ENCODE peak calls at places on chromosomes 16 and 17, in seven cellular contexts. Q is MM.1S; X is AG04450; R is thyroid gland; K is CD4-positive, alpha-beta T cell; W is uterus; V is endothelial cell of umbilical vein. B is an unnamed sample.

GRCh38 chr16:70635356-70636016 is 10.9 kb upstream of the IL34 start:
- DNase-seq in V (peak; percentile 91), K (no peak), R (no peak), Q (no peak), W (no peak), X (peak; percentile 51), B (no peak)

GRCh38 chr16:73847090-73847489 is 449.5 kb upstream of the PSMD7 start:
- DNase-seq in V (no peak), R (no peak), W (no peak), Q (no peak), K (no peak), X (no peak), B (no peak)

GRCh38 chr17:10025976-10026785 is 121.1 kb upstream of the RCVRN start:
- DNase-seq in Q (no peak), R (no peak), W (no peak), K (no peak), X (no peak), V (no peak), B (no peak)

GRCh38 chr16:72921106-72921505 is 126.8 kb downstream of the ZFHX3 start:
- DNase-seq in W (no peak), K (no peak), V (no peak), Q (no peak), X (no peak), R (no peak), B (no peak)

GRCh38 chr17:12580640-12581039 is 85.0 kb upstream of the MYOCD start:
- DNase-seq in X (no peak), R (no peak), K (no peak), V (no peak), Q (no peak), W (no peak), B (no peak)

GRCh38 chr17:43337684-43338428 is 60.9 kb upstream of the ARL4D start:
- DNase-seq in X (no peak), W (no peak), Q (no peak), K (no peak), R (no peak), V (no peak), B (no peak)

GRCh38 chr17:40474419-40475002 is 26.9 kb downstream of the TNS4 start:
- DNase-seq in V (no peak), X (no peak), R (no peak), W (peak; percentile 53), Q (no peak), K (no peak), B (no peak)

GRCh38 chr16:58464047-58464915 is 35.7 kb upstream of the NDRG4 start:
- DNase-seq in Q (no peak), K (no peak), X (no peak), R (peak; percentile 8), W (no peak), V (no peak), B (no peak)

GRCh38 chr16:48559462-48560211 is 50.3 kb downstream of the N4BP1 start:
- DNase-seq in W (no peak), X (no peak), V (no peak), Q (no peak), K (no peak), R (no peak), B (no peak)

GRCh38 chr16:81522141-81522701 is 77.6 kb downstream of the CMIP start:
- DNase-seq in X (no peak), R (no peak), W (no peak), V (no peak), K (no peak), Q (no peak), B (no peak)

GRCh38 chr17:60615108-60615507 is 15.1 kb downstream of the PPM1D start:
- DNase-seq in R (no peak), K (no peak), V (no peak), X (no peak), W (no peak), Q (no peak), B (no peak)
- H3K27ac ChIP-seq in R (no peak overlapping the region), K (no peak overlapping the region), V (no peak overlapping the region), X (no peak overlapping the region), W (no peak overlapping the region), Q (no peak overlapping the region), B (no peak overlapping the region)

GRCh38 chr17:74858672-74859438 is 830 bp downstream of the GRIN2C start:
- DNase-seq in K (no peak), W (no peak), R (no peak), X (no peak), V (no peak), Q (no peak), B (no peak)

GRCh38 chr17:74861554-74862107 is 1.9 kb upstream of the GRIN2C start:
- DNase-seq in R (no peak), W (no peak), V (no peak), X (no peak), K (no peak), Q (no peak), B (no peak)

GRCh38 chr17:74859439-74860228 is at the start of gene GRIN2C:
- DNase-seq in V (no peak), X (no peak), Q (no peak), K (peak; percentile 39), R (peak; percentile 51), W (no peak), B (no peak)

GRCh38 chr17:74860999-74861553 is 1.4 kb upstream of the GRIN2C start:
- DNase-seq in Q (no peak), R (no peak), K (no peak), V (no peak), W (no peak), X (no peak), B (no peak)

DNA sequence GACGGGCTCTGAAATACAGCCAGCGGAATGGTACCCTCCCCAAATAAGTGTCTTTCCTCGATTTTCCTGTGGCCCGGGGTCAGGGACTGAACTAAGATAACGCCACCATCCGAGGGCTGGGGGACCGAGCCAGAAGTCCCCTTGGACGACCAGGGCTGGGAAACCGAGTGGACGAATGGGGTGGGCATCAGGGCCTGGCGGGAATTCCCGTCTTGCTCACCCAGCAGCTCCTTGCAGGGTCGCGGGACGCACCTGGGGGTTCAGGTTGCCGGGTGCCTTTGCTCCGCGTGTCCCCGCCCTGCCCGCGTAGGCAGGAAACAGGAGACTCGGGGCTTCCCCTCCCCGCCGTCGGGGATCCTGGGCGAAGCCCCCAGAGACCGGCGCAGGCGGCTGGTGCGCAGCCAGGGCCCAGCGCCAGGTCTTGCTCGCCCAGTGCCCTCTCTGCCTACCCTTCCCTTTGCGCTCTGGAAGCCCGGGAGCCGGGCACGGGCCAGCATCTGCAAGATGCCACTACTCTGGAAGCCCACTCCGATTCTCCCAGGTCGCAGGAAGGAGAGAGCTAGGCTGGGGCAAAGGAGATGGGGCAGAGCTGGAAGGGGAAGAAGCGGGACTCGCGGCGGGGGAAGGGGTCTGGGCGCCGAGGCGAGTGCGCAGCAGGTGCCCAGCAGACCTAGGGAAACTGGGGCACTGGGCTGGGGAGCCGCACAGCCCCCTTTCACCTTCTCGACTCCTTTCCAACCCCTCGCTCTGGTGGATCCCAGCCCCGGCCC is 729 bp upstream of the GRIN2C start:
- DNase-seq in X (no peak), V (no peak), Q (no peak), R (peak; percentile 65), K (no peak), W (no peak), B (no peak)
- H3K27me3 ChIP-seq in X (peaks cover 46% of the 10 kb centered on the region), V (peaks cover 35% of the 10 kb centered on the region), Q (peaks cover 55% of the 10 kb centered on the region), R (peaks cover 3% of the 10 kb centered on the region), K (peaks cover 60% of the 10 kb centered on the region), W (peaks cover 18% of the 10 kb centered on the region), B (peaks cover 8% of the 10 kb centered on the region)

DNA sequence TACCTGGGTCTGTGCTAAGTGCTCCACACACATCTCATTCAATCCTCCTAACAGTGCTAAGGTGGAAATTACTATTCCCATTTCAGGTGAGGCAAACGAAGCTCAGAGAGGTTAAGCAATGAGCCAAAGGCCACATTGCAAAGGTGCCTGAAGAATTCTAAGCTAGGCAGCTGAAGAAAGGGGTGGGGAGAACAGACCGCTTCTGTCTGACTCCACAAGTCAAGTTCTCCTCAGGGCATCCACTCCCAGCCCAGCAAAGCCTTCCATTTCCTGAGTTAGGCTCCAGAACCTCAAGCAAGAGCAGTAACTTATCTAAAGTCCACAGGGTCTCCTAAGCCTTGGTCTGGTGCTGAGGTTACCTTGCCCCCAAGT is 27.0 kb upstream of the MRPS23 start:
- DNase-seq in R (no peak), K (no peak), X (no peak), W (no peak), Q (no peak), V (no peak), B (no peak)
- H3K27ac ChIP-seq in R (no peak overlapping the region), K (no peak overlapping the region), X (peak overlapping the region; percentile 100), W (peak overlapping the region; percentile 84), Q (no peak overlapping the region), V (no peak overlapping the region), B (peak overlapping the region; percentile 85)

GRCh38 chr17:21375757-21376584 is at the start of gene KCNJ12:
- DNase-seq in V (peak; percentile 3), Q (no peak), X (no peak), W (no peak), K (no peak), R (peak; percentile 54), B (no peak)

GRCh38 chr17:21376835-21377690 is 906 bp downstream of the KCNJ12 start:
- DNase-seq in R (peak; percentile 47), W (no peak), V (peak; percentile 10), K (no peak), Q (no peak), X (no peak), B (no peak)

GRCh38 chr17:21377821-21378396 is 1.8 kb downstream of the KCNJ12 start:
- DNase-seq in R (no peak), X (no peak), W (no peak), Q (no peak), V (no peak), K (no peak), B (no peak)

GRCh38 chr17:21375162-21375560 is 996 bp upstream of the KCNJ12 start:
- DNase-seq in X (no peak), V (no peak), W (no peak), Q (no peak), R (no peak), K (no peak), B (no peak)

GRCh38 chr17:21376585-21376834 is 353 bp downstream of the KCNJ12 start:
- DNase-seq in R (no peak), X (no peak), W (no peak), K (no peak), Q (no peak), V (no peak), B (no peak)
- H3K27me3 ChIP-seq in R (no peaks in the 10 kb centered on the region), X (peaks cover 54% of the 10 kb centered on the region), W (peaks cover 4% of the 10 kb centered on the region), K (peaks cover 43% of the 10 kb centered on the region), Q (peaks cover 52% of the 10 kb centered on the region), V (peaks cover 6% of the 10 kb centered on the region), B (peaks cover 45% of the 10 kb centered on the region)

DNA sequence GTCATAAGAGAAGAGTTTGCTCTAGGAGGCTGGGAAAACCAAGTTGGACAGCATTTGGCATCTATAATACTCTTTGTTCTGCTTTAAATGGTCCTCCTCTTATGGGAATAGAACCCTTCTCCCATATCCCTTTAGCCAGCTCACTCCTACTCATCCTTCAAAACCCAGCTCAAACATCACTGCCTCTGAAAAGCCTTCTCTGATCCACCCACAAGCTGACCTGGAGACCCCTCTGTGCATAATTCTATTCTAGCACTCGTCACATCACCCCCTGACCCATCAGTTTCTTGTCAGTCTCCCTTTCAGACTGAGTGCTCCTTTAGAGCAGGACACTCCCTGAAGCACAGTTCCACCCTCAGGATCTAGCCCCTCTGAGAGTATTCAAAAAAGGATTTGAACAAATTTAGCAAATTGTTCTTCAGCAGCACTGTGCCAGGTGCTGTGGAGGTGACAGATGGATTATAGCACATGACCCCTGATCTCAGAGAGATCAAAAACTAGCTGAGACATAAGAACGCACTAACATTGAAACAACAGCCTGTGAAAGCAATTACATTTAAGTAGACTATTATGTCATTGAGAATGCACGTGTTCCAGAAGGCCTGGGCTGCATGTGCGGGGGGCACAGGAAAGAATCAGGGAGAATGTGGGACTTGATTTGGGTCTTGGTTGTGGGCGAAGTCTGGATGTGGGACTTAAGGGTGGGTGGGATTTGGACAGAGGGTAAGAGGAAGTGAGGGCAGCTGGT is 43.6 kb downstream of the MRPS23 start:
- DNase-seq in K (no peak), R (no peak), X (no peak), V (no peak), Q (no peak), W (no peak), B (no peak)
- H3K27ac ChIP-seq in K (no peak overlapping the region), R (no peak overlapping the region), X (no peak overlapping the region), V (no peak overlapping the region), Q (no peak overlapping the region), W (no peak overlapping the region), B (no peak overlapping the region)

GRCh38 chr17:56598471-56598870 is 5.0 kb downstream of the NOG start:
- DNase-seq in K (no peak), W (no peak), Q (no peak), X (no peak), R (no peak), V (no peak), B (no peak)
- H3K27me3 ChIP-seq in K (peaks cover 19% of the 10 kb centered on the region), W (peaks cover 24% of the 10 kb centered on the region), Q (peaks cover 27% of the 10 kb centered on the region), X (peaks cover 3% of the 10 kb centered on the region), R (no peaks in the 10 kb centered on the region), V (peaks cover 30% of the 10 kb centered on the region), B (peaks cover 55% of the 10 kb centered on the region)

B was measured in breast epithelium.